ENCODE peak calls at places on chromosomes 13 and 19, in five cellular contexts. One of them, this sample, is unnamed.

GRCh38 chr13:109647046-109647445 is 139.3 kb downstream of the IRS2 start:
- DNase-seq in fibroblast of the aortic adventitia: peak; percentile 8
- DNase-seq in brain microvascular endothelial cell: peak; percentile 86
- DNase-seq in glutamatergic neuron: no peak
- DNase-seq in DND-41: no peak
- DNase-seq in this sample: no peak

GRCh38 chr19:54392078-54392477 is 23.2 kb upstream of the TTYH1 start:
- DNase-seq in fibroblast of the aortic adventitia: no peak
- DNase-seq in brain microvascular endothelial cell: no peak
- DNase-seq in glutamatergic neuron: no peak
- DNase-seq in DND-41: no peak
- DNase-seq in this sample: no peak

GRCh38 chr13:48542581-48543341 is 9.9 kb upstream of the RCBTB2 start:
- DNase-seq in fibroblast of the aortic adventitia: no peak
- DNase-seq in brain microvascular endothelial cell: peak; percentile 9
- DNase-seq in glutamatergic neuron: peak; percentile 72
- DNase-seq in DND-41: peak; percentile 61
- DNase-seq in this sample: peak; percentile 36

GRCh38 chr13:73168226-73168992 is 109.6 kb downstream of the KLF5 start:
- DNase-seq in fibroblast of the aortic adventitia: peak; percentile 34
- DNase-seq in brain microvascular endothelial cell: peak; percentile 12
- DNase-seq in glutamatergic neuron: no peak
- DNase-seq in DND-41: no peak
- DNase-seq in this sample: no peak

GRCh38 chr13:27657724-27658123 is 36.0 kb downstream of the POLR1D start:
- DNase-seq in fibroblast of the aortic adventitia: no peak
- DNase-seq in brain microvascular endothelial cell: no peak
- DNase-seq in glutamatergic neuron: no peak
- DNase-seq in DND-41: no peak
- DNase-seq in this sample: no peak

GRCh38 chr19:45253396-45254027 is 2.4 kb downstream of the MARK4 start:
- DNase-seq in fibroblast of the aortic adventitia: peak; percentile 16
- DNase-seq in brain microvascular endothelial cell: peak; percentile 16
- DNase-seq in glutamatergic neuron: no peak
- DNase-seq in DND-41: peak; percentile 11
- DNase-seq in this sample: no peak

GRCh38 chr19:19426799-19427198 is 21.3 kb downstream of the GATAD2A start:
- DNase-seq in fibroblast of the aortic adventitia: no peak
- DNase-seq in brain microvascular endothelial cell: no peak
- DNase-seq in glutamatergic neuron: no peak
- DNase-seq in DND-41: no peak
- DNase-seq in this sample: no peak

GRCh38 chr13:27770809-27771208 is 21.5 kb upstream of the GSX1 start:
- DNase-seq in fibroblast of the aortic adventitia: peak; percentile 19
- DNase-seq in brain microvascular endothelial cell: peak; percentile 8
- DNase-seq in glutamatergic neuron: peak; percentile 31
- DNase-seq in DND-41: peak; percentile 54
- DNase-seq in this sample: no peak

GRCh38 chr13:41017744-41018582 is 1.2 kb downstream of the ELF1 start:
- DNase-seq in fibroblast of the aortic adventitia: no peak
- DNase-seq in brain microvascular endothelial cell: no peak
- DNase-seq in glutamatergic neuron: no peak
- DNase-seq in DND-41: no peak
- DNase-seq in this sample: no peak

DNA sequence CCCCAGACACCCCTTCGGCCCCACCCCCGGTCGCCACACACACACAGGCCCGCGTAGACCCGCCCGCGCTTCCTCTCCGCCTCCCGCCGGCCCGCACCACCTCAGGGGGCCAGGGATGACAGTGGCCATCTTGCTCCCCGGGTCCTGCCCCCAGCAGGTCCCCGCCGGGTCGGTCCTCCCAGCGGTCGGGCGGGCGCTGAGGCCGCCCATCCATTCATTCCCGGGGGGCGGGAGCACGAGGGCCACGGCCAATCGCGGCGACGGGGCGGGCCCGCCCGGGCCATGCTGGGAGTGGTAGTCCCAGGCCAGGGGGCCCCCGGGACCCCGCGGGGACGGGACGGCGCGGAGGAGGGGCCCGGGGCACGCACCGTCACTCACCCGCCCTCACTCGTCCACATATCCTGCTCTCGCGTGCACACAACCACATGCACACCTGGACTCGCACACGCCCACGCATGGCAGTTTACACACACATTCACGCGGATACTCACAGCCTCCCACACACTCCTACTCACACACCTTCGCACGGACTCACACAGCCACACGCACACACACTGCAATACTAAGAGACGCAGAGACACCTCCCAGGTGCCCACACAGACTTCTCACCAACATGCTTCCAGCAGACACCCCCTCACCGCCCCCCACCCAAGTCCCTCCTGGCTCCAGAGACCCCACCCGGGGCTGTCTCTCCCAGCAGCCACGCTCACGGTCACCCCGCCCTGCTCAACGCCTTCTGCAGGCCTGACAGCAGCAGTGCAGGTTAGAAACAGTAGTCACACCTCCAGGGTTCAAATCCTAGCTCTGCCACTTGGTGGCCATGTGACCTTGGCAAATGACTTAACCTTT is at the start of gene DPF1:
- DNase-seq in fibroblast of the aortic adventitia: peak; percentile 35
- DNase-seq in brain microvascular endothelial cell: peak; percentile 70
- DNase-seq in glutamatergic neuron: peak; percentile 93
- DNase-seq in DND-41: peak; percentile 49
- DNase-seq in this sample: peak; percentile 84
- TF ChIP-seq CTCF in fibroblast of the aortic adventitia: no peak
- TF ChIP-seq CTCF in brain microvascular endothelial cell: peak; percentile 45
- TF ChIP-seq CTCF in glutamatergic neuron: peak; percentile 36
- TF ChIP-seq CTCF in DND-41: no peak
- TF ChIP-seq CTCF in this sample: peak; percentile 54

GRCh38 chr13:114017028-114017630 is 43.3 kb upstream of the C13orf46 start:
- DNase-seq in fibroblast of the aortic adventitia: peak; percentile 50
- DNase-seq in brain microvascular endothelial cell: peak; percentile 28
- DNase-seq in glutamatergic neuron: no peak
- DNase-seq in DND-41: no peak
- DNase-seq in this sample: no peak
- TF ChIP-seq CTCF in fibroblast of the aortic adventitia: peak; percentile 40
- TF ChIP-seq CTCF in brain microvascular endothelial cell: peak; percentile 61
- TF ChIP-seq CTCF in glutamatergic neuron: no peak
- TF ChIP-seq CTCF in DND-41: peak; percentile 31
- TF ChIP-seq CTCF in this sample: peak; percentile 34

DNA sequence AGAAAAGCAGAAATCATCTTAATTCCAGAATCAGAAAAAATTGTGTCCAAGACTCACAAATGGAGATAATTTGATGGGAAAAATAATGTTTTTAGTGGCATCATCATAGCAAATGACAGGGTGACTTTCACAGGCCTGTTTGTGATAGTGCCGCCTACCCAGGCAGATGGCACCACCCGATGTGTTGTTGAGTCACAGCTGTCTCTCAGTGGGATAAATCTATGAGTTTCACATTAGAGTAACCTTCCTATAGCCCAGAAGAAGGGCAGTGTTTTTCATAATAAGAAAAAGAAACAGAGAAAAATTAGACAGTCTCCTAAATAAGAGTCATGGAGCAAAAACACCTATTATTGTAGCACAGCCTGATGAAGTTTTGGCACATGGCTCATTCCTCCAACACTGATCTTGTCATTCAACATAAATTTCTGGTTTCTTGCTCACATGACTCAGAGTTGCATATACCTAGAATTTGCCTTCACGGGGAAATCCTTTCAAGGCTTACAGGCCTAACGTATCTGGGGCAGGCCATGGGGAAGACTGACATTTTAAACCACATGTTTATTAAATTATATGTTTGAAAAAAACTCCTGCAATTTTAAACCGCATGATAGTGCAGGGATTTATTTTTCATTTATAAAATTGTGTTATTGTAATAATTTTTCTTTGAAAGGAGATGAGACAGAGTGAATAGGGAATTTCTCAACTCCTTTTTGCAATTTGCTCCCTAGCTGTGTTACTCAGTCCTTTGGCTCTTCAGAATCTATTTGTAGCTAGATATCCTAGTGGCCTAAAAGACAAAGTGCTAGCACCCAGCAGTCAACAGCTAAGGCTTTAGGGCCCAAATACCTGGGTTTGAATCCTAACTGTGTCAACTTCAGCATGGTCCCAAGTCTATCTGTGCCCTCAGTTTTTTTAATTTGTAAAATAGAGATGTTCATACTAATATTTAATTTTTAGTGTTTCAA is 393.7 kb downstream of the NDFIP2 start:
- DNase-seq in fibroblast of the aortic adventitia: no peak
- DNase-seq in brain microvascular endothelial cell: no peak
- DNase-seq in glutamatergic neuron: no peak
- DNase-seq in DND-41: no peak
- DNase-seq in this sample: no peak
- TF ChIP-seq CTCF in fibroblast of the aortic adventitia: no peak
- TF ChIP-seq CTCF in brain microvascular endothelial cell: peak; percentile 15
- TF ChIP-seq CTCF in glutamatergic neuron: no peak
- TF ChIP-seq CTCF in DND-41: no peak
- TF ChIP-seq CTCF in this sample: no peak

GRCh38 chr19:30743702-30744101 is 371.5 kb downstream of the ZNF536 start:
- DNase-seq in fibroblast of the aortic adventitia: no peak
- DNase-seq in brain microvascular endothelial cell: no peak
- DNase-seq in glutamatergic neuron: no peak
- DNase-seq in DND-41: no peak
- DNase-seq in this sample: no peak
- TF ChIP-seq CTCF in fibroblast of the aortic adventitia: no peak
- TF ChIP-seq CTCF in brain microvascular endothelial cell: no peak
- TF ChIP-seq CTCF in glutamatergic neuron: no peak
- TF ChIP-seq CTCF in DND-41: no peak
- TF ChIP-seq CTCF in this sample: no peak

GRCh38 chr13:32033744-32034143 is 2.2 kb downstream of the FRY start:
- DNase-seq in fibroblast of the aortic adventitia: no peak
- DNase-seq in brain microvascular endothelial cell: no peak
- DNase-seq in glutamatergic neuron: no peak
- DNase-seq in DND-41: no peak
- DNase-seq in this sample: no peak
- TF ChIP-seq CTCF in fibroblast of the aortic adventitia: no peak
- TF ChIP-seq CTCF in brain microvascular endothelial cell: no peak
- TF ChIP-seq CTCF in glutamatergic neuron: no peak
- TF ChIP-seq CTCF in DND-41: no peak
- TF ChIP-seq CTCF in this sample: no peak

GRCh38 chr13:30114586-30115256 is 192.6 kb downstream of the KATNAL1 start:
- DNase-seq in fibroblast of the aortic adventitia: peak; percentile 77
- DNase-seq in brain microvascular endothelial cell: peak; percentile 68
- DNase-seq in glutamatergic neuron: peak; percentile 97
- DNase-seq in DND-41: peak; percentile 92
- DNase-seq in this sample: peak; percentile 97

GRCh38 chr13:30113531-30113930 is 193.8 kb downstream of the KATNAL1 start:
- DNase-seq in fibroblast of the aortic adventitia: peak; percentile 39
- DNase-seq in brain microvascular endothelial cell: no peak
- DNase-seq in glutamatergic neuron: no peak
- DNase-seq in DND-41: no peak
- DNase-seq in this sample: no peak

GRCh38 chr13:30113983-30114491 is 193.3 kb downstream of the KATNAL1 start:
- DNase-seq in fibroblast of the aortic adventitia: peak; percentile 19
- DNase-seq in brain microvascular endothelial cell: no peak
- DNase-seq in glutamatergic neuron: no peak
- DNase-seq in DND-41: no peak
- DNase-seq in this sample: no peak

GRCh38 chr13:30116379-30116778 is 191.0 kb downstream of the KATNAL1 start:
- DNase-seq in fibroblast of the aortic adventitia: no peak
- DNase-seq in brain microvascular endothelial cell: no peak
- DNase-seq in glutamatergic neuron: peak; percentile 69
- DNase-seq in DND-41: no peak
- DNase-seq in this sample: no peak

GRCh38 chr13:30115257-30115600 is 192.1 kb downstream of the KATNAL1 start:
- DNase-seq in fibroblast of the aortic adventitia: no peak
- DNase-seq in brain microvascular endothelial cell: no peak
- DNase-seq in glutamatergic neuron: no peak
- DNase-seq in DND-41: no peak
- DNase-seq in this sample: no peak
- TF ChIP-seq CTCF in fibroblast of the aortic adventitia: no peak
- TF ChIP-seq CTCF in brain microvascular endothelial cell: no peak
- TF ChIP-seq CTCF in glutamatergic neuron: no peak
- TF ChIP-seq CTCF in DND-41: no peak
- TF ChIP-seq CTCF in this sample: peak; percentile 40

DNA sequence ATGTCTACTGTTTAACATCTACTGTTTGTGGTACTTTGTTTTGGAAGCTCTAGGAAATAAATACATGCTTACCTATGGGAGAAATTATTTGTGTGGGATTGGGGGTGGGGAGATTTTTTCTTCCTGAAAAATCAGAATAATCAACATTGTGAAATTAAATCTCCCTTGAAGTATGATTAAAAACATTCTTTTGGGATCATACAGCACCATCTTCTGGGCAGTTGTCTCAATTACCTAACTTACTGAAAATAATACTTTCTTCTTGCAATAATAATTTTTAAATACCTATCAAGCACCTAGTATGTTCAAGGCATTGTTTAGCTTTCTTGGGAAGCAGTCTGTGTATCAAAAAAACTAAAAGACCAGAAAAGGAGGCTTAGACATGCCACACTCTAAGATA is 576.5 kb upstream of the ARGLU1 start:
- DNase-seq in fibroblast of the aortic adventitia: no peak
- DNase-seq in brain microvascular endothelial cell: no peak
- DNase-seq in glutamatergic neuron: no peak
- DNase-seq in DND-41: no peak
- DNase-seq in this sample: no peak
- TF ChIP-seq CTCF in fibroblast of the aortic adventitia: no peak
- TF ChIP-seq CTCF in brain microvascular endothelial cell: no peak
- TF ChIP-seq CTCF in glutamatergic neuron: no peak
- TF ChIP-seq CTCF in DND-41: peak; percentile 20
- TF ChIP-seq CTCF in this sample: peak; percentile 47

GRCh38 chr13:99007414-99007986 is 29.6 kb upstream of the DOCK9 start:
- DNase-seq in fibroblast of the aortic adventitia: no peak
- DNase-seq in brain microvascular endothelial cell: no peak
- DNase-seq in glutamatergic neuron: no peak
- DNase-seq in DND-41: no peak
- DNase-seq in this sample: no peak

GRCh38 chr13:99005609-99006008 is 27.7 kb upstream of the DOCK9 start:
- DNase-seq in fibroblast of the aortic adventitia: no peak
- DNase-seq in brain microvascular endothelial cell: no peak
- DNase-seq in glutamatergic neuron: no peak
- DNase-seq in DND-41: no peak
- DNase-seq in this sample: no peak

GRCh38 chr13:99009987-99010551 is 32.2 kb upstream of the DOCK9 start:
- DNase-seq in fibroblast of the aortic adventitia: no peak
- DNase-seq in brain microvascular endothelial cell: no peak
- DNase-seq in glutamatergic neuron: no peak
- DNase-seq in DND-41: no peak
- DNase-seq in this sample: no peak

GRCh38 chr13:99004931-99005330 is 27.1 kb upstream of the DOCK9 start:
- DNase-seq in fibroblast of the aortic adventitia: no peak
- DNase-seq in brain microvascular endothelial cell: no peak
- DNase-seq in glutamatergic neuron: no peak
- DNase-seq in DND-41: peak; percentile 39
- DNase-seq in this sample: no peak

DNA sequence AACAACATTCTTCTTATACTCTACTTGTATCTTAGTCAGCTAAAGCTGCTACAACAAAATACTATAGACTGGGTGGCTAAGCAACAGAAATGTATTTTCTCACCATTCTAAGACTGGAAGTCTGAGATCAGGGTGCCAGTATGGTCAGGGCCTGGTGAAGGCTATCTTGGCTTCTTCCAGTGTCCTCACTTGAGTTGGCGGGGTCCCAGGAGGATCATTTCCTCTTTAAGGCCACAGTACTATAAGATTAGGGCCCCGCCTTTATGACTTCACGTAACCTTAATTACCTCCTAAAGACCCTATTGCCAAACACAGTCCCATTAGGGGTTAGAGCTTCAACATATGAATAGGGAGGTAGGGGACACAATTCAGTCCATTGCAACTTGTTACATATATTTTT is 30.7 kb upstream of the DOCK9 start:
- DNase-seq in fibroblast of the aortic adventitia: no peak
- DNase-seq in brain microvascular endothelial cell: no peak
- DNase-seq in glutamatergic neuron: no peak
- DNase-seq in DND-41: no peak
- DNase-seq in this sample: no peak
- TF ChIP-seq CTCF in fibroblast of the aortic adventitia: no peak
- TF ChIP-seq CTCF in brain microvascular endothelial cell: no peak
- TF ChIP-seq CTCF in glutamatergic neuron: no peak
- TF ChIP-seq CTCF in DND-41: no peak
- TF ChIP-seq CTCF in this sample: no peak

This sample was measured in neural crest cell.